ENCODE peak calls at places on chromosome 11, in four cellular contexts. W is NCI-H2029 treated with DMSO at 0.1 percent for 48 hours; I is chondrocyte; A is stimulated activated CD4-positive, alpha-beta T cell treated with anti-CD3 and anti-CD28 coated beads, Interleukin-4, amount 100 ng/mL, for 24 hours. B is an unnamed sample.

GRCh38 chr11:65378208-65378927 is 4.1 kb downstream of the SLC25A45 start:
- DNase-seq in W (no peak), I (no peak), A (no peak), B (no peak)

GRCh38 chr11:111819161-111820058 is 52.0 kb downstream of the ALG9 start:
- DNase-seq in I (no peak), A (no peak), W (peak; percentile 25), B (peak; percentile 27)

GRCh38 chr11:65280646-65281045 is 18.9 kb downstream of the POLA2 start:
- DNase-seq in W (no peak), I (no peak), A (no peak), B (no peak)

GRCh38 chr11:76885390-76886097 is 24.8 kb downstream of the ACER3 start:
- DNase-seq in A (no peak), W (no peak), I (no peak), B (no peak)

GRCh38 chr11:19344661-19345518 is 104.1 kb upstream of the E2F8 start:
- DNase-seq in W (peak; percentile 16), A (no peak), I (peak; percentile 84), B (peak; percentile 29)

GRCh38 chr11:85541683-85542082 is 85.5 kb downstream of the DLG2 start:
- DNase-seq in I (no peak), A (no peak), W (no peak), B (no peak)

GRCh38 chr11:128988224-128988970 is 45.7 kb upstream of the TP53AIP1 start:
- DNase-seq in A (no peak), W (no peak), I (no peak), B (no peak)

GRCh38 chr11:102384419-102385052 is 37.5 kb downstream of the BIRC2 start:
- DNase-seq in W (no peak), I (no peak), A (no peak), B (no peak)